ENCODE peak calls at places on chromosome 5, in seven cellular contexts. Q, Y, U, H, P, M and G are unnamed samples.

GRCh38 chr5:88051148-88051547 is 217.5 kb downstream of the TMEM161B start:
- DNase-seq in H (no peak), P (no peak), U (no peak), Y (no peak), M (no peak), Q (no peak), G (no peak)

GRCh38 chr5:134647750-134648424 is 698 bp upstream of the SEC24A start:
- DNase-seq in P (no peak), U (peak; percentile 53), H (peak; percentile 35), Q (no peak), M (peak; percentile 28), Y (no peak), G (peak; percentile 74)

GRCh38 chr5:82276800-82277612 is 1.1 kb downstream of the RPS23 start:
- DNase-seq in U (no peak), Q (no peak), H (no peak), P (no peak), Y (no peak), M (no peak), G (no peak)

GRCh38 chr5:164359931-164360290 is 854.5 kb downstream of the MAT2B start:
- DNase-seq in H (no peak), Y (no peak), M (no peak), P (no peak), U (no peak), Q (no peak), G (no peak)

GRCh38 chr5:167814828-167815227 is 476.6 kb upstream of the WWC1 start:
- DNase-seq in M (no peak), Q (no peak), H (no peak), P (no peak), Y (no peak), U (peak; percentile 78), G (no peak)

GRCh38 chr5:136036991-136037705 is 8.4 kb downstream of the TGFBI start:
- DNase-seq in Q (peak; percentile 65), M (peak; percentile 99), Y (no peak), H (peak; percentile 33), P (peak; percentile 56), U (no peak), G (no peak)

GRCh38 chr5:143977891-143978448 is 166.0 kb downstream of the HMHB1 start:
- DNase-seq in H (no peak), P (no peak), Y (no peak), M (no peak), Q (no peak), U (no peak), G (no peak)

GRCh38 chr5:98050583-98050982 is 722.9 kb upstream of the RGMB start:
- DNase-seq in Q (no peak), P (no peak), U (no peak), M (no peak), Y (no peak), H (no peak), G (peak; percentile 4)

GRCh38 chr5:167049771-167050567 is 1241.5 kb upstream of the WWC1 start:
- DNase-seq in Q (no peak), H (no peak), U (no peak), M (no peak), Y (no peak), P (no peak), G (no peak)

GRCh38 chr5:98772415-98773213 is 849 bp upstream of the RGMB start:
- DNase-seq in U (peak; percentile 91), Y (peak; percentile 89), Q (peak; percentile 65), M (peak; percentile 90), H (peak; percentile 57), P (peak; percentile 91), G (peak; percentile 85)

GRCh38 chr5:144583493-144584154 is 413.0 kb downstream of the KCTD16 start:
- DNase-seq in Q (no peak), M (no peak), P (no peak), U (no peak), Y (no peak), H (no peak), G (no peak)

GRCh38 chr5:143634689-143635088 is 177.3 kb upstream of the HMHB1 start:
- DNase-seq in H (no peak), P (no peak), M (no peak), Y (no peak), U (no peak), Q (no peak), G (no peak)

GRCh38 chr5:40198736-40199135 is 481.0 kb upstream of the PTGER4 start:
- DNase-seq in Q (no peak), U (no peak), M (peak; percentile 86), P (no peak), Y (no peak), H (no peak), G (no peak)

GRCh38 chr5:149550267-149550582 is 1.0 kb downstream of the CSNK1A1 start:
- DNase-seq in U (peak; percentile 77), P (no peak), H (no peak), Q (no peak), M (no peak), Y (no peak), G (peak; percentile 73)

GRCh38 chr5:150530423-150530822 is 22.5 kb downstream of the NDST1 start:
- DNase-seq in P (no peak), U (no peak), Y (no peak), M (no peak), H (no peak), Q (no peak), G (no peak)

GRCh38 chr5:35922468-35922867 is 16.0 kb downstream of the CAPSL start:
- DNase-seq in H (no peak), P (no peak), U (no peak), M (peak; percentile 21), Y (no peak), Q (no peak), G (no peak)

GRCh38 chr5:154287136-154287535 is 96.6 kb downstream of the GALNT10 start:
- DNase-seq in Q (peak; percentile 23), H (no peak), Y (no peak), P (peak; percentile 78), U (peak; percentile 54), M (no peak), G (peak; percentile 88)

GRCh38 chr5:2353211-2353610 is 398.3 kb downstream of the IRX2 start:
- DNase-seq in U (no peak), H (no peak), M (no peak), Q (no peak), Y (no peak), P (no peak), G (no peak)

GRCh38 chr5:137561572-137561971 is 62.4 kb upstream of the SPOCK1 start:
- DNase-seq in H (no peak), Q (no peak), M (no peak), U (no peak), Y (no peak), P (no peak), G (no peak)

GRCh38 chr5:88808153-88808552 is 74.8 kb downstream of the MEF2C start:
- DNase-seq in Y (no peak), M (no peak), U (no peak), Q (no peak), P (no peak), H (no peak), G (no peak)

GRCh38 chr5:180332861-180333260 is 20.3 kb downstream of the GFPT2 start:
- DNase-seq in H (no peak), P (no peak), M (no peak), U (no peak), Y (no peak), Q (no peak), G (no peak)
- TF ChIP-seq CTCF in H (no peak), P (no peak), M (no peak), U (no peak), Y (no peak), Q (no peak), G (no peak)

DNA sequence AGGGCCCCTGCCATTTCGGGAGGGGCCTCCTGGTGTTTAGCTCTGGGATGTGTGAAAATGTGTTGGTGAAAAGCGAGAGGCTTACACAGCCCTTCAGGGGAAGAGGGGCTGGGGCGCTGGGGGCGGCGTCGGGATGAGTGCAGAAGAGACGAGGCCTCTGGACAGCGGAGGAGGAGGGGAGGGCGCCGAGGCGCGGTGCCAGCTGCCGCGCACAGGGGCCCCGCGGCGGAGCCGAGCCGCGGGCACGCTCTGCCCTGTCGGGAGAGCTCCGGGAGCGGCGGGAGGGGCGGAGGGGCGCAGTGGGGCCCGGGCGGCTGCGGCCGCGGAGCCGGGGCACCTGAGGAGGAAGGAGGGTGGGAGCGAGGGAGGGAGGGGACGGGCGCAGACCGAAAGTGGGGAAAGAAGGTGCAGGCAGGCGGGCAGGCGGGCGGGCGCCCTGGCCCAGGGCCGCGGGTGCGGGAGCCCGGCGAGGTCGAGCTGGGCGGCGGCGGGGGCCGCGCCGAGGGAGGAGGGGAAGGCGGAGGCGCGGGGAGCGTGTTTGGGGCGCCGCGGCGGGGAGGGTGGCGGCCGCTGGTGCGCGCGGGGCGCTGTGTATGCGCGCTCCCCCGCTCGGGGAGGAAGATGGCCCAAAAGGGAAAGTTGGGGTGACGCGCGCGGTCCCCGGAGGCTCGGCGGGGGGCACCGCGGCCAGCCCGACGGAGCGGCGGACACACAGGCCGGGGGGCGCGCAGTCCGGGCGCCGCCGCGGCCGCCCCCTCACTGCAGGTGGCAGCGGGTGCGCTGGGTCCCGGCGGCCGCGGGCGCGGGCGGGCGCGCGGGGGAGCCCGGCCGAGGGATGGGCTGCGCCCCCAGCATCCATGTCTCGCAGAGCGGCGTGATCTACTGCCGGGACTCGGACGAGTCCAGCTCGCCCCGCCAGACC is at the start of gene PDE8B:
- DNase-seq in H (no peak), P (no peak), Q (no peak), U (no peak), M (no peak), Y (no peak), G (no peak)
- H3K27me3 ChIP-seq in H (peaks cover 3% of the 10 kb centered on the region), P (peaks cover 24% of the 10 kb centered on the region), Q (peaks cover 8% of the 10 kb centered on the region), U (peaks cover 36% of the 10 kb centered on the region), M (peaks cover 47% of the 10 kb centered on the region), Y (peaks cover 11% of the 10 kb centered on the region), G (peaks cover 90% of the 10 kb centered on the region)

GRCh38 chr5:173764321-173765029 is 123.7 kb upstream of the CPEB4 start:
- DNase-seq in U (peak; percentile 93), H (no peak), P (peak; percentile 55), Q (peak; percentile 79), Y (peak; percentile 97), M (no peak), G (peak; percentile 95)
- H3K27ac ChIP-seq in U (no peak overlapping the region), H (no peak overlapping the region), P (no peak overlapping the region), Q (peak overlapping the region; percentile 70), Y (peak overlapping the region; percentile 80), M (no peak overlapping the region), G (peak overlapping the region; percentile 8)

GRCh38 chr5:73030531-73030930 is 74.7 kb downstream of the FCHO2 start:
- DNase-seq in Q (no peak), Y (no peak), M (no peak), P (no peak), H (no peak), U (no peak), G (no peak)

GRCh38 chr5:73030995-73031394 is 75.2 kb downstream of the FCHO2 start:
- DNase-seq in P (no peak), Y (no peak), Q (no peak), U (peak; percentile 58), M (peak; percentile 11), H (no peak), G (peak; percentile 76)

GRCh38 chr5:73027816-73028215 is 72.0 kb downstream of the FCHO2 start:
- DNase-seq in H (no peak), Y (no peak), P (no peak), U (no peak), M (no peak), Q (no peak), G (no peak)

GRCh38 chr5:73028991-73029540 is 73.2 kb downstream of the FCHO2 start:
- DNase-seq in U (peak; percentile 43), M (no peak), Q (no peak), H (no peak), P (no peak), Y (no peak), G (peak; percentile 60)

DNA sequence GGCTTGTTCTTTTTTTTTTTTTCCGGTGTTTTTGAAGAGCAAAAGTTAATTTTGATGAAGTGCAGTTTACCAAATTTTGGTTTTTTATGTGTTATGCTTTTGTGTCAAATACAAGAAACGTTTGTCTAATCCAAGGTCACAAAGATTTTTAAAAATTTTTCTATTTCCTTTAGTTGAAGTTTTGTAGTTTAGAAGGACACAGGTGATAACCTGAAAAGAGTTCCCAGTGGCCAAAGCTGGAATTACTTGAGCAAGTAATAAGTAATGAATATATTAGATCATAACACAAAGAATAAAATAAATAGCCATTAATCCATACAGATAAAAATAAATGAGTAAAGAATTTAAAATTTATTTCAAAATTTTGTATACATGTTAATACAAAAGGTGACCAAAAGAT is 71.5 kb downstream of the FCHO2 start:
- DNase-seq in P (no peak), Y (no peak), U (no peak), H (no peak), Q (no peak), M (no peak), G (no peak)
- TF ChIP-seq CTCF in P (no peak), Y (no peak), U (peak; percentile 13), H (no peak), Q (peak; percentile 13), M (no peak), G (no peak)